ENCODE peak calls at places on chromosomes 16 and 17, in four cellular contexts. J is kidney epithelial cell, P is lower leg skin, Y is small intestine. R is an unnamed sample.

GRCh38 chr17:3385869-3386816 is at the start of gene OR3A2:
- DNase-seq in J (no peak), P (no peak), Y (no peak), R (no peak)

GRCh38 chr16:85781685-85782370 is 17.5 kb downstream of the EMC8 start:
- DNase-seq in J (no peak), P (no peak), Y (peak; percentile 66), R (peak; percentile 53)

GRCh38 chr16:80924372-80924978 is 82.2 kb downstream of the CMC2 start:
- DNase-seq in J (no peak), P (no peak), Y (peak; percentile 45), R (peak; percentile 68)

GRCh38 chr17:352421-353212 is at the start of gene RPH3AL:
- DNase-seq in J (peak; percentile 74), P (peak; percentile 88), Y (peak; percentile 90), R (peak; percentile 85)

GRCh38 chr17:16304832-16305231 is 48.4 kb downstream of the CENPV start:
- DNase-seq in J (no peak), P (no peak), Y (peak; percentile 48), R (no peak)

GRCh38 chr17:77508047-77508715 is 367.4 kb downstream of the SEC14L1 start:
- DNase-seq in J (no peak), P (no peak), Y (no peak), R (no peak)

GRCh38 chr17:36148559-36149295 is 27.7 kb downstream of the TBC1D3B start:
- DNase-seq in J (no peak), P (peak; percentile 93), Y (peak; percentile 67), R (peak; percentile 79)

GRCh38 chr17:10698116-10698818 is 873 bp downstream of the ADPRM start:
- DNase-seq in J (no peak), P (no peak), Y (peak; percentile 16), R (peak; percentile 21)

GRCh38 chr16:12425134-12425941 is 378.3 kb downstream of the CPPED1 start:
- DNase-seq in J (no peak), P (no peak), Y (peak; percentile 42), R (no peak)

GRCh38 chr17:7445011-7445927 is at the start of gene CHRNB1:
- DNase-seq in J (no peak), P (peak; percentile 93), Y (peak; percentile 81), R (peak; percentile 88)

GRCh38 chr16:66515543-66516171 is 34.3 kb downstream of the TK2 start:
- DNase-seq in J (no peak), P (peak; percentile 86), Y (no peak), R (no peak)

GRCh38 chr16:81229811-81230210 is 8.7 kb upstream of the BCO1 start:
- DNase-seq in J (no peak), P (no peak), Y (no peak), R (no peak)

GRCh38 chr16:86994651-86995171 is 322.5 kb downstream of the C16orf95 start:
- DNase-seq in J (peak; percentile 96), P (no peak), Y (no peak), R (no peak)

GRCh38 chr16:86994215-86994614 is 323.0 kb downstream of the C16orf95 start:
- DNase-seq in J (no peak), P (no peak), Y (no peak), R (no peak)

GRCh38 chr16:86995456-86995855 is 321.7 kb downstream of the C16orf95 start:
- DNase-seq in J (no peak), P (no peak), Y (no peak), R (no peak)

GRCh38 chr16:86997058-86997457 is 320.1 kb downstream of the C16orf95 start:
- DNase-seq in J (no peak), P (no peak), Y (no peak), R (no peak)

DNA sequence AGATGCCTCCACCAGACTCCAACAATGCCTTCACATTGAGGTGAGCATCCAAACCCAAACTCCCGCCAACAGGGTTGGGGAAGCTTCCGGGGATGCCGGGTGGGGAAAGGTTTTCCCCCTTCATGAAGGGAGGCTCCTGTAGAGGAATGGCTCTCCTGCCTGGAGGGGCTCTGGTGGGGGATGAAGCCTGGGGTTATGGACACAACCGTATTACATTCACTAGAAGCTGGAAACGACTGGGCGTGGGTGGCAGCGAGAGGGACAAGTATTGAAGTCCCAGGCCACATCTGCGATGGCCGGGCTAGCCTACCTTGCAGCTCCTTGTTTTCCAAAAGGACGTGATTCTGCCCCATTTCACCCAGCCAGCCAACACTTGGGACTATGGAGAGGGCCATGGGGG is 321.1 kb downstream of the C16orf95 start:
- DNase-seq in J (no peak), P (no peak), Y (no peak), R (no peak)
- H3K4me3 ChIP-seq in J (no peak overlapping the region), P (no peak overlapping the region), Y (no peak overlapping the region), R (no peak overlapping the region)

DNA sequence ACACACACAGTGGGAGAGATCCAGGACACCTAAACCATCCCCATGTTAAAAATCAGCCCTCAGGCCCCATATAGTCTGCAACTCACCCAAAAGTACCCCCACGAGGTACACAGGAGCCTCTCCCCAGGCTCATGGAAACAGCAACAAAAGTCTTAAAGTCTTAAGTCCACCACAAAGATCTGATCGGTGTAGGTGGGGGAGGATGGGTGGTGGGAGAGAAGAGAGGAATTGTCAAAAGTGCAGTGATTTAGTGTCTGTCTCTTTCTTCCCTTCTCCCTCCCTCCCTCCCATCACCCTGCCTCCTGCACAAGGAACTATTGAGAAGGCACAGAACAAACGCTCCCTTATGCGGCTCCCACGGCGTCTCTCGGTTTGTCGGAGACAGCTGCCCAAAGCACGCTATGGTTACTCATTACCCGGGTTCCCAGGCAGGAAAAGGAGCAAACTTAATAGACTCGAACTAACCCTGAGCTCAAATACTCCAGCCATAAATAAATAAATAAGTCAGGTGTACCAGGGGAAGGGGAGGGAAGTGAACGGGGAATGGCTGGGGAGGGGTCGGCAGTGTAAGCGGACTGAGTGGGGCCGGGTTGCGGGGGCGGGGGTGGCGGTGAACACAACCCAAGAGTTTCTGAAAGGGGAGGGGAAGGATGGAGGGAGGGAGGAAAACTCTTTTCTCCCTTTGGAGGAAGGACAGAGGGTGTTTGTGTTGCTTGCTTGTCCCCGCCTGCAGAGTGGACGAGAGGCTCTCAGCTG is 477.4 kb downstream of the SLC39A11 start:
- DNase-seq in J (peak; percentile 96), P (no peak), Y (peak; percentile 85), R (peak; percentile 75)
- H3K4me3 ChIP-seq in J (no peak overlapping the region), P (no peak overlapping the region), Y (no peak overlapping the region), R (no peak overlapping the region)

GRCh38 chr16:9901-10665 is 43.3 kb downstream of the POLR3K start:
- DNase-seq in J (no peak), P (peak; percentile 92), Y (no peak), R (no peak)
- H3K4me3 ChIP-seq in J (peak overlapping the region; percentile 37), P (no peak overlapping the region), Y (no peak overlapping the region), R (no peak overlapping the region)

GRCh38 chr16:63933841-63934240 is 1188.0 kb downstream of the CDH11 start:
- DNase-seq in J (no peak), P (no peak), Y (no peak), R (no peak)
- H3K4me3 ChIP-seq in J (no peak overlapping the region), P (no peak overlapping the region), Y (no peak overlapping the region), R (no peak overlapping the region)